ENCODE peak calls at places on chromosomes 13 and 19, in eight cellular contexts. H is NCI-H2029, M is activated B cell treated with CpG ODN at 0.5 μM for 24 hours, Y is AG09309, R is AG09319, S is stomach, O is nucleus accumbens, Z is IMR-90. P is an unnamed sample.

GRCh38 chr13:76335463-76335862 is 550.7 kb downstream of the KCTD12 start:
- DNase-seq in Z (no peak), O (no peak), S (no peak), Y (no peak), R (no peak), H (no peak), M (no peak), P (no peak)

GRCh38 chr19:40424637-40425449 is 949 bp downstream of the SERTAD1 start:
- DNase-seq in S (no peak), R (no peak), M (no peak), Y (no peak), H (no peak), O (no peak), Z (peak), P (peak)

GRCh38 chr13:39571502-39572092 is 31.4 kb downstream of the LHFPL6 start:
- DNase-seq in M (no peak), Y (no peak), Z (no peak), S (no peak), H (no peak), R (no peak), O (no peak), P (no peak)

GRCh38 chr13:97300871-97301270 is 78.7 kb downstream of the MBNL2 start:
- DNase-seq in M (no peak), O (no peak), Y (no peak), R (no peak), H (no peak), S (no peak), Z (no peak), P (no peak)

GRCh38 chr19:10092648-10093294 is 6.7 kb downstream of the SHFL start:
- DNase-seq in R (no peak), Z (no peak), M (no peak), Y (no peak), S (no peak), O (no peak), H (no peak), P (no peak)

GRCh38 chr19:46745521-46746280 is at the start of gene FKRP:
- DNase-seq in Y (no peak), R (no peak), H (no peak), Z (no peak), O (no peak), S (peak), M (peak), P (peak)

GRCh38 chr19:22612316-22612715 is 21.8 kb upstream of the ZNF492 start:
- DNase-seq in H (no peak), M (no peak), Z (no peak), S (no peak), R (no peak), O (no peak), Y (no peak), P (no peak)

GRCh38 chr13:71828564-71828963 is 38.4 kb downstream of the DACH1 start:
- DNase-seq in Y (no peak), H (no peak), S (no peak), O (no peak), Z (no peak), R (no peak), M (no peak), P (no peak)

GRCh38 chr13:49373699-49374098 is 70.2 kb downstream of the CAB39L start:
- DNase-seq in O (no peak), S (no peak), M (no peak), Z (peak), R (no peak), Y (no peak), H (no peak), P (no peak)

GRCh38 chr19:14432817-14433453 is at the start of gene PKN1:
- DNase-seq in S (peak), O (no peak), R (no peak), H (peak), Z (no peak), Y (no peak), M (peak), P (peak)

GRCh38 chr19:33293255-33294057 is 8.9 kb downstream of the CEBPA start:
- DNase-seq in Z (peak), Y (peak), R (peak), O (no peak), M (no peak), H (no peak), S (no peak), P (peak)

GRCh38 chr19:39307822-39308530 is 11.8 kb downstream of the IFNL1 start:
- DNase-seq in O (no peak), Y (no peak), S (no peak), R (no peak), H (no peak), M (no peak), Z (no peak), P (no peak)

GRCh38 chr19:55644842-55645511 is 1.5 kb downstream of the ZNF581 start:
- DNase-seq in Z (no peak), R (no peak), S (no peak), M (no peak), Y (no peak), O (no peak), H (no peak), P (peak)

GRCh38 chr19:13060964-13061927 is 41.4 kb downstream of the LYL1 start:
- DNase-seq in Z (peak), Y (no peak), R (no peak), S (peak), O (peak), H (peak), M (peak), P (peak)

GRCh38 chr19:3186377-3186688 is 603 bp downstream of the NCLN start:
- DNase-seq in O (no peak), M (no peak), Y (no peak), S (no peak), Z (no peak), R (no peak), H (no peak), P (peak)

GRCh38 chr19:39335168-39335567 is 675 bp downstream of the GMFG start:
- DNase-seq in Y (no peak), M (no peak), H (no peak), Z (no peak), R (no peak), O (no peak), S (no peak), P (no peak)

GRCh38 chr13:101919541-101920306 is 467.2 kb downstream of the ITGBL1 start:
- DNase-seq in H (no peak), Z (peak), Y (no peak), S (no peak), R (no peak), O (no peak), M (no peak), P (no peak)

GRCh38 chr13:50094615-50095293 is 79.5 kb downstream of the KCNRG start:
- DNase-seq in M (no peak), S (no peak), H (no peak), O (no peak), Y (no peak), Z (peak), R (no peak), P (no peak)

GRCh38 chr19:2054763-2055162 is 3.7 kb upstream of the MKNK2 start:
- DNase-seq in Y (no peak), R (no peak), H (no peak), O (no peak), M (no peak), Z (no peak), S (no peak), P (peak)

GRCh38 chr19:12779162-12779993 is 4.0 kb upstream of the HOOK2 start:
- DNase-seq in Y (no peak), Z (peak), R (peak), M (no peak), S (no peak), H (no peak), O (no peak), P (peak)

GRCh38 chr13:21672811-21673591 is 2.1 kb downstream of the FGF9 start:
- DNase-seq in R (no peak), H (no peak), O (no peak), Y (no peak), S (no peak), M (no peak), Z (no peak), P (peak)

GRCh38 chr19:18021121-18021755 is 13.3 kb downstream of the ARRDC2 start:
- DNase-seq in M (peak), S (peak), O (peak), Y (peak), Z (peak), R (no peak), H (peak), P (peak)

GRCh38 chr19:2695288-2695866 is 7.1 kb downstream of the GNG7 start:
- DNase-seq in M (no peak), H (no peak), R (no peak), Y (no peak), Z (no peak), O (peak), S (no peak), P (no peak)